ENCODE peak calls at places on chromosome 15, in ten cellular contexts. One of them, this sample, is unnamed.

GRCh38 chr15:28104326-28104725 is 5.2 kb upstream of the OCA2 start:
- DNase-seq in CD4-positive, CD25-positive, alpha-beta regulatory T cell: no peak
- DNase-seq in Caki2: no peak
- DNase-seq in NK-92 treated with Interleukin-12 subunit alpha and Interleukin-12 subunit beta, amount 100 ng/mL, for 24 hours: no peak
- DNase-seq in effector memory CD8-positive, alpha-beta T cell: no peak
- DNase-seq in naive thymus-derived CD8-positive, alpha-beta T cell: no peak
- DNase-seq in AG08395: no peak
- DNase-seq in uterus: no peak
- DNase-seq in omental fat pad: no peak
- DNase-seq in occipital lobe: no peak
- DNase-seq in this sample: no peak

GRCh38 chr15:95875141-95875643 is 455.3 kb upstream of the NR2F2 start:
- DNase-seq in CD4-positive, CD25-positive, alpha-beta regulatory T cell: peak; percentile 46
- DNase-seq in Caki2: no peak
- DNase-seq in NK-92 treated with Interleukin-12 subunit alpha and Interleukin-12 subunit beta, amount 100 ng/mL, for 24 hours: no peak
- DNase-seq in effector memory CD8-positive, alpha-beta T cell: no peak
- DNase-seq in naive thymus-derived CD8-positive, alpha-beta T cell: no peak
- DNase-seq in AG08395: peak; percentile 32
- DNase-seq in uterus: peak; percentile 35
- DNase-seq in omental fat pad: no peak
- DNase-seq in occipital lobe: no peak
- DNase-seq in this sample: no peak

GRCh38 chr15:71691322-71691699 is 119.0 kb upstream of the NR2E3 start:
- DNase-seq in CD4-positive, CD25-positive, alpha-beta regulatory T cell: no peak
- DNase-seq in Caki2: no peak
- DNase-seq in NK-92 treated with Interleukin-12 subunit alpha and Interleukin-12 subunit beta, amount 100 ng/mL, for 24 hours: no peak
- DNase-seq in effector memory CD8-positive, alpha-beta T cell: no peak
- DNase-seq in naive thymus-derived CD8-positive, alpha-beta T cell: no peak
- DNase-seq in AG08395: no peak
- DNase-seq in uterus: no peak
- DNase-seq in omental fat pad: no peak
- DNase-seq in occipital lobe: no peak
- DNase-seq in this sample: no peak

GRCh38 chr15:73983211-73983727 is 8.8 kb downstream of the STOML1 start:
- DNase-seq in CD4-positive, CD25-positive, alpha-beta regulatory T cell: no peak
- DNase-seq in Caki2: peak; percentile 75
- DNase-seq in NK-92 treated with Interleukin-12 subunit alpha and Interleukin-12 subunit beta, amount 100 ng/mL, for 24 hours: no peak
- DNase-seq in effector memory CD8-positive, alpha-beta T cell: no peak
- DNase-seq in naive thymus-derived CD8-positive, alpha-beta T cell: no peak
- DNase-seq in AG08395: peak; percentile 76
- DNase-seq in uterus: peak; percentile 63
- DNase-seq in omental fat pad: no peak
- DNase-seq in occipital lobe: peak; percentile 26
- DNase-seq in this sample: no peak

GRCh38 chr15:72289597-72290325 is 17.4 kb upstream of the PARP6 start:
- DNase-seq in CD4-positive, CD25-positive, alpha-beta regulatory T cell: no peak
- DNase-seq in Caki2: no peak
- DNase-seq in NK-92 treated with Interleukin-12 subunit alpha and Interleukin-12 subunit beta, amount 100 ng/mL, for 24 hours: no peak
- DNase-seq in effector memory CD8-positive, alpha-beta T cell: no peak
- DNase-seq in naive thymus-derived CD8-positive, alpha-beta T cell: no peak
- DNase-seq in AG08395: no peak
- DNase-seq in uterus: no peak
- DNase-seq in omental fat pad: no peak
- DNase-seq in occipital lobe: no peak
- DNase-seq in this sample: no peak

GRCh38 chr15:73704869-73705645 is 20.9 kb downstream of the CD276 start:
- DNase-seq in CD4-positive, CD25-positive, alpha-beta regulatory T cell: peak; percentile 43
- DNase-seq in Caki2: peak; percentile 44
- DNase-seq in NK-92 treated with Interleukin-12 subunit alpha and Interleukin-12 subunit beta, amount 100 ng/mL, for 24 hours: peak; percentile 56
- DNase-seq in effector memory CD8-positive, alpha-beta T cell: peak; percentile 51
- DNase-seq in naive thymus-derived CD8-positive, alpha-beta T cell: peak; percentile 35
- DNase-seq in AG08395: peak; percentile 73
- DNase-seq in uterus: peak; percentile 51
- DNase-seq in omental fat pad: no peak
- DNase-seq in occipital lobe: peak; percentile 47
- DNase-seq in this sample: peak; percentile 11

GRCh38 chr15:49238342-49238741 is 68.3 kb downstream of the GALK2 start:
- DNase-seq in CD4-positive, CD25-positive, alpha-beta regulatory T cell: no peak
- DNase-seq in Caki2: no peak
- DNase-seq in NK-92 treated with Interleukin-12 subunit alpha and Interleukin-12 subunit beta, amount 100 ng/mL, for 24 hours: no peak
- DNase-seq in effector memory CD8-positive, alpha-beta T cell: no peak
- DNase-seq in naive thymus-derived CD8-positive, alpha-beta T cell: no peak
- DNase-seq in AG08395: peak; percentile 33
- DNase-seq in uterus: peak; percentile 62
- DNase-seq in omental fat pad: no peak
- DNase-seq in occipital lobe: no peak
- DNase-seq in this sample: no peak

GRCh38 chr15:50328116-50328515 is 26.9 kb downstream of the GABPB1 start:
- DNase-seq in CD4-positive, CD25-positive, alpha-beta regulatory T cell: no peak
- DNase-seq in Caki2: no peak
- DNase-seq in NK-92 treated with Interleukin-12 subunit alpha and Interleukin-12 subunit beta, amount 100 ng/mL, for 24 hours: no peak
- DNase-seq in effector memory CD8-positive, alpha-beta T cell: no peak
- DNase-seq in naive thymus-derived CD8-positive, alpha-beta T cell: no peak
- DNase-seq in AG08395: no peak
- DNase-seq in uterus: no peak
- DNase-seq in omental fat pad: no peak
- DNase-seq in occipital lobe: no peak
- DNase-seq in this sample: no peak

GRCh38 chr15:78306176-78306774 is 6.9 kb upstream of the SKIC8 start:
- DNase-seq in CD4-positive, CD25-positive, alpha-beta regulatory T cell: no peak
- DNase-seq in Caki2: no peak
- DNase-seq in NK-92 treated with Interleukin-12 subunit alpha and Interleukin-12 subunit beta, amount 100 ng/mL, for 24 hours: no peak
- DNase-seq in effector memory CD8-positive, alpha-beta T cell: no peak
- DNase-seq in naive thymus-derived CD8-positive, alpha-beta T cell: no peak
- DNase-seq in AG08395: peak; percentile 72
- DNase-seq in uterus: no peak
- DNase-seq in omental fat pad: no peak
- DNase-seq in occipital lobe: no peak
- DNase-seq in this sample: no peak

GRCh38 chr15:47397587-47397986 is 319.7 kb upstream of the SEMA6D start:
- DNase-seq in CD4-positive, CD25-positive, alpha-beta regulatory T cell: no peak
- DNase-seq in Caki2: no peak
- DNase-seq in NK-92 treated with Interleukin-12 subunit alpha and Interleukin-12 subunit beta, amount 100 ng/mL, for 24 hours: no peak
- DNase-seq in effector memory CD8-positive, alpha-beta T cell: no peak
- DNase-seq in naive thymus-derived CD8-positive, alpha-beta T cell: no peak
- DNase-seq in AG08395: no peak
- DNase-seq in uterus: no peak
- DNase-seq in omental fat pad: no peak
- DNase-seq in occipital lobe: no peak
- DNase-seq in this sample: no peak

GRCh38 chr15:65286069-65286703 is 497 bp downstream of the PARP16 start:
- DNase-seq in CD4-positive, CD25-positive, alpha-beta regulatory T cell: no peak
- DNase-seq in Caki2: no peak
- DNase-seq in NK-92 treated with Interleukin-12 subunit alpha and Interleukin-12 subunit beta, amount 100 ng/mL, for 24 hours: no peak
- DNase-seq in effector memory CD8-positive, alpha-beta T cell: peak; percentile 10
- DNase-seq in naive thymus-derived CD8-positive, alpha-beta T cell: no peak
- DNase-seq in AG08395: no peak
- DNase-seq in uterus: no peak
- DNase-seq in omental fat pad: no peak
- DNase-seq in occipital lobe: peak; percentile 45
- DNase-seq in this sample: no peak